ENCODE peak calls at places on chromosomes 2 and 18, in four cellular contexts. X is A549, B is H1, E is K562. F is an unnamed sample.

GRCh38 chr2:505931-506330 is 171.3 kb downstream of the TMEM18 start:
- DNase-seq in X (no peak), B (peak; percentile 48), E (no peak), F (no peak)

GRCh38 chr2:130261970-130262760 is 63.9 kb upstream of the TUBA3E start:
- DNase-seq in X (no peak), B (no peak), E (no peak), F (no peak)

GRCh38 chr2:15480552-15480951 is 80.6 kb downstream of the NBAS start:
- DNase-seq in X (no peak), B (no peak), E (no peak), F (no peak)

GRCh38 chr18:34223164-34223892 is 1.4 kb downstream of the NOL4 start:
- DNase-seq in X (no peak), B (peak; percentile 82), E (no peak), F (no peak)

GRCh38 chr2:234996467-234997270 is 44.9 kb downstream of the SH3BP4 start:
- DNase-seq in X (peak; percentile 47), B (peak; percentile 68), E (no peak), F (peak; percentile 86)

GRCh38 chr2:196481323-196481695 is 158.2 kb upstream of the CCDC150 start:
- DNase-seq in X (no peak), B (no peak), E (no peak), F (no peak)

GRCh38 chr2:98269274-98269673 is 77.0 kb upstream of the CNGA3 start:
- DNase-seq in X (peak; percentile 44), B (no peak), E (peak; percentile 29), F (peak; percentile 44)

GRCh38 chr2:137208361-137208973 is 443.1 kb downstream of the THSD7B start:
- DNase-seq in X (no peak), B (no peak), E (no peak), F (peak; percentile 13)

GRCh38 chr18:3906072-3906471 is 456.1 kb downstream of the TGIF1 start:
- DNase-seq in X (no peak), B (no peak), E (no peak), F (no peak)

GRCh38 chr2:166361351-166362153 is 14.2 kb downstream of the SCN9A start:
- DNase-seq in X (no peak), B (no peak), E (no peak), F (peak; percentile 79)

GRCh38 chr18:67815280-67815679 is 298.8 kb upstream of the DSEL start:
- DNase-seq in X (no peak), B (no peak), E (no peak), F (no peak)

GRCh38 chr2:126950499-126950898 is 51.8 kb downstream of the TEX51 start:
- DNase-seq in X (no peak), B (no peak), E (no peak), F (no peak)

DNA sequence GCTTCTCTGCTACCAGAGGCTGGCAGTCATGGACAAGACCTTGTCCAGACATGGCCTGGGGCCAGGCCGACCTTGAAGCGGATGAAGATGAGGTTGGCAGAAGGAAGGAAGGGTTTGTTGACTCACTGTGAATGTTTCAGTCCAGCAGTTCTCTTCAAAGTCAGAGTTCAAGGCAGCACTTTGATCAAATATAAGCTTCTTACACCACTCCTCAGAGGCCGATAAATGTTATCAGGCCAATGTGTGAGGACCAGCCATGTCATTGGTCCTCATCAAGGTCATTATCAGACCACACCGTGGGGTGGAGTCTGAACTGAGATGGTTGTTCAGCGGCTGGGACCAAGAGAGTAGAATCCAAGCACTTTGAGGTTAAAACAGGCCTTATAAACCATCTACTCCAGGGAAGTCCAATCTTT is 35.5 kb downstream of the QPCT start:
- DNase-seq in X (no peak), B (no peak), E (no peak), F (peak; percentile 46)
- TF ChIP-seq PHF8 in X (no peak), B (no peak), E (no peak), F (no peak)

GRCh38 chr18:74316257-74317180 is 880 bp downstream of the C18orf63 start:
- DNase-seq in X (peak; percentile 5), B (no peak), E (no peak), F (peak; percentile 88)
- TF ChIP-seq PHF8 in X (no peak), B (no peak), E (no peak), F (no peak)

GRCh38 chr2:236571161-236571560 is 1.5 kb downstream of the ACKR3 start:
- DNase-seq in X (no peak), B (no peak), E (no peak), F (no peak)
- TF ChIP-seq PHF8 in X (no peak), B (no peak), E (no peak), F (no peak)

GRCh38 chr2:36560726-36561125 is 37.2 kb downstream of the FEZ2 start:
- DNase-seq in X (no peak), B (no peak), E (no peak), F (no peak)

GRCh38 chr2:36562245-36562644 is 35.7 kb downstream of the FEZ2 start:
- DNase-seq in X (no peak), B (no peak), E (no peak), F (no peak)

GRCh38 chr2:36564377-36564930 is 33.5 kb downstream of the FEZ2 start:
- DNase-seq in X (no peak), B (no peak), E (no peak), F (no peak)

GRCh38 chr2:36561223-36561944 is 36.6 kb downstream of the FEZ2 start:
- DNase-seq in X (peak; percentile 72), B (no peak), E (no peak), F (peak; percentile 18)

GRCh38 chr2:36562973-36563532 is 34.9 kb downstream of the FEZ2 start:
- DNase-seq in X (no peak), B (no peak), E (no peak), F (peak; percentile 56)
- TF ChIP-seq PHF8 in X (no peak), B (no peak), E (no peak), F (no peak)